ENCODE peak calls at places on chromosomes 2 and 18, in ten cellular contexts. One of them, this sample, is unnamed. For H3K4me1, the result is how much of the 10 kb centered on the place peaks cover.

GRCh38 chr2:202238234-202239197 is at the start of gene SUMO1:
- DNase-seq in hepatocyte: peak
- DNase-seq in CD4-positive, CD25-positive, alpha-beta regulatory T cell: peak
- DNase-seq in PC-3: peak
- DNase-seq in stomach: peak
- DNase-seq in pancreas: peak
- DNase-seq in HCT116: peak
- DNase-seq in tibial artery: peak
- DNase-seq in neuronal stem cell: peak
- DNase-seq in iPS DF 6.9: peak
- DNase-seq in this sample: peak

GRCh38 chr2:68027959-68028358 is 34.8 kb downstream of the C1D start:
- DNase-seq in hepatocyte: no peak
- DNase-seq in CD4-positive, CD25-positive, alpha-beta regulatory T cell: no peak
- DNase-seq in PC-3: peak
- DNase-seq in stomach: no peak
- DNase-seq in pancreas: no peak
- DNase-seq in HCT116: no peak
- DNase-seq in tibial artery: no peak
- DNase-seq in neuronal stem cell: no peak
- DNase-seq in iPS DF 6.9: no peak
- DNase-seq in this sample: no peak

GRCh38 chr2:233429175-233429897 is 75.0 kb downstream of the DGKD start:
- DNase-seq in hepatocyte: no peak
- DNase-seq in CD4-positive, CD25-positive, alpha-beta regulatory T cell: no peak
- DNase-seq in PC-3: peak
- DNase-seq in stomach: peak
- DNase-seq in pancreas: no peak
- DNase-seq in HCT116: no peak
- DNase-seq in tibial artery: no peak
- DNase-seq in neuronal stem cell: no peak
- DNase-seq in iPS DF 6.9: no peak
- DNase-seq in this sample: peak

GRCh38 chr2:240060977-240061591 is 7.8 kb upstream of the OR6B3 start:
- DNase-seq in hepatocyte: peak
- DNase-seq in CD4-positive, CD25-positive, alpha-beta regulatory T cell: peak
- DNase-seq in PC-3: peak
- DNase-seq in stomach: no peak
- DNase-seq in pancreas: no peak
- DNase-seq in HCT116: peak
- DNase-seq in tibial artery: no peak
- DNase-seq in neuronal stem cell: peak
- DNase-seq in iPS DF 6.9: peak
- DNase-seq in this sample: no peak

GRCh38 chr2:58521803-58522602 is 280.9 kb upstream of the FANCL start:
- DNase-seq in hepatocyte: no peak
- DNase-seq in CD4-positive, CD25-positive, alpha-beta regulatory T cell: no peak
- DNase-seq in PC-3: peak
- DNase-seq in stomach: no peak
- DNase-seq in pancreas: no peak
- DNase-seq in HCT116: no peak
- DNase-seq in tibial artery: no peak
- DNase-seq in neuronal stem cell: no peak
- DNase-seq in iPS DF 6.9: no peak
- DNase-seq in this sample: no peak

GRCh38 chr2:242002944-242003343 is 133.4 kb downstream of the RTP5 start:
- DNase-seq in hepatocyte: no peak
- DNase-seq in CD4-positive, CD25-positive, alpha-beta regulatory T cell: no peak
- DNase-seq in PC-3: no peak
- DNase-seq in stomach: no peak
- DNase-seq in pancreas: peak
- DNase-seq in HCT116: no peak
- DNase-seq in tibial artery: no peak
- DNase-seq in neuronal stem cell: no peak
- DNase-seq in iPS DF 6.9: no peak
- DNase-seq in this sample: no peak

GRCh38 chr2:43022896-43023295 is 203.5 kb downstream of the ZFP36L2 start:
- DNase-seq in hepatocyte: no peak
- DNase-seq in CD4-positive, CD25-positive, alpha-beta regulatory T cell: no peak
- DNase-seq in PC-3: no peak
- DNase-seq in stomach: no peak
- DNase-seq in pancreas: no peak
- DNase-seq in HCT116: no peak
- DNase-seq in tibial artery: no peak
- DNase-seq in neuronal stem cell: no peak
- DNase-seq in iPS DF 6.9: no peak
- DNase-seq in this sample: no peak

GRCh38 chr2:126655500-126656310 is at the start of gene GYPC:
- DNase-seq in hepatocyte: peak
- DNase-seq in CD4-positive, CD25-positive, alpha-beta regulatory T cell: peak
- DNase-seq in PC-3: no peak
- DNase-seq in stomach: peak
- DNase-seq in pancreas: no peak
- DNase-seq in HCT116: no peak
- DNase-seq in tibial artery: peak
- DNase-seq in neuronal stem cell: peak
- DNase-seq in iPS DF 6.9: no peak
- DNase-seq in this sample: peak

GRCh38 chr2:1858733-1859132 is 114.4 kb upstream of the PXDN start:
- DNase-seq in hepatocyte: no peak
- DNase-seq in CD4-positive, CD25-positive, alpha-beta regulatory T cell: no peak
- DNase-seq in PC-3: no peak
- DNase-seq in stomach: no peak
- DNase-seq in pancreas: no peak
- DNase-seq in HCT116: no peak
- DNase-seq in tibial artery: no peak
- DNase-seq in neuronal stem cell: no peak
- DNase-seq in iPS DF 6.9: no peak
- DNase-seq in this sample: no peak

GRCh38 chr2:45897836-45898235 is 246.4 kb downstream of the PRKCE start:
- DNase-seq in hepatocyte: no peak
- DNase-seq in CD4-positive, CD25-positive, alpha-beta regulatory T cell: no peak
- DNase-seq in PC-3: no peak
- DNase-seq in stomach: no peak
- DNase-seq in pancreas: no peak
- DNase-seq in HCT116: no peak
- DNase-seq in tibial artery: no peak
- DNase-seq in neuronal stem cell: no peak
- DNase-seq in iPS DF 6.9: no peak
- DNase-seq in this sample: no peak

GRCh38 chr2:45894211-45894610 is 242.7 kb downstream of the PRKCE start:
- DNase-seq in hepatocyte: no peak
- DNase-seq in CD4-positive, CD25-positive, alpha-beta regulatory T cell: no peak
- DNase-seq in PC-3: no peak
- DNase-seq in stomach: no peak
- DNase-seq in pancreas: no peak
- DNase-seq in HCT116: no peak
- DNase-seq in tibial artery: no peak
- DNase-seq in neuronal stem cell: no peak
- DNase-seq in iPS DF 6.9: no peak
- DNase-seq in this sample: no peak

GRCh38 chr2:45896281-45896680 is 244.8 kb downstream of the PRKCE start:
- DNase-seq in hepatocyte: no peak
- DNase-seq in CD4-positive, CD25-positive, alpha-beta regulatory T cell: no peak
- DNase-seq in PC-3: no peak
- DNase-seq in stomach: no peak
- DNase-seq in pancreas: no peak
- DNase-seq in HCT116: no peak
- DNase-seq in tibial artery: no peak
- DNase-seq in neuronal stem cell: no peak
- DNase-seq in iPS DF 6.9: no peak
- DNase-seq in this sample: no peak

GRCh38 chr2:45892757-45893156 is 241.3 kb downstream of the PRKCE start:
- DNase-seq in hepatocyte: no peak
- DNase-seq in CD4-positive, CD25-positive, alpha-beta regulatory T cell: no peak
- DNase-seq in PC-3: no peak
- DNase-seq in stomach: no peak
- DNase-seq in pancreas: no peak
- DNase-seq in HCT116: no peak
- DNase-seq in tibial artery: no peak
- DNase-seq in neuronal stem cell: no peak
- DNase-seq in iPS DF 6.9: no peak
- DNase-seq in this sample: no peak

DNA sequence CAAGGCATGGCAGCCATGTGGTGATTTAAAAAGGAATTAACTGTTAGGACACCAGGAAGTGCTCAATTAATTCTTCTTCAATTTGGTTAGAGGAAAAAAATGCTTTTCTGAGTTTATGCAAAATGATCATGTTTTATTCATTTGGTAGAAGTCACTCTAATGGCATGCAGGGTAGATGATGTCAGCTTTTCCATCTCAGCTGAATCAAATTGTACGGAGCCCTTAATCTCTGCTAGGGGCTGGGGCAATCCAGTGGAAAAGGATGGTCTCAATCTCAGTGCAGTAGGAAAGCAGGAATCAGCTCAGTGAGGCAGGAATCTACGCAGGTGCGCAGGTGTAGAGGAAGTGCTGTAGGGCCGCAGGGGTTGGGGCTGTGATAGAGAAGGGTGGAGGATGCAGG is 244.0 kb downstream of the PRKCE start:
- DNase-seq in hepatocyte: no peak
- DNase-seq in CD4-positive, CD25-positive, alpha-beta regulatory T cell: no peak
- DNase-seq in PC-3: no peak
- DNase-seq in stomach: no peak
- DNase-seq in pancreas: no peak
- DNase-seq in HCT116: no peak
- DNase-seq in tibial artery: no peak
- DNase-seq in neuronal stem cell: no peak
- DNase-seq in iPS DF 6.9: no peak
- DNase-seq in this sample: no peak
- H3K4me1 ChIP-seq in hepatocyte: under half
- H3K4me1 ChIP-seq in CD4-positive, CD25-positive, alpha-beta regulatory T cell: under half
- H3K4me1 ChIP-seq in PC-3: under half
- H3K4me1 ChIP-seq in stomach: half or more
- H3K4me1 ChIP-seq in pancreas: under half
- H3K4me1 ChIP-seq in HCT116: under half
- H3K4me1 ChIP-seq in tibial artery: under half
- H3K4me1 ChIP-seq in neuronal stem cell: under half
- H3K4me1 ChIP-seq in iPS DF 6.9: under half
- H3K4me1 ChIP-seq in this sample: under half

GRCh38 chr2:69165079-69165478 is 152.1 kb downstream of the ANTXR1 start:
- DNase-seq in hepatocyte: no peak
- DNase-seq in CD4-positive, CD25-positive, alpha-beta regulatory T cell: no peak
- DNase-seq in PC-3: no peak
- DNase-seq in stomach: no peak
- DNase-seq in pancreas: no peak
- DNase-seq in HCT116: no peak
- DNase-seq in tibial artery: no peak
- DNase-seq in neuronal stem cell: no peak
- DNase-seq in iPS DF 6.9: no peak
- DNase-seq in this sample: no peak
- H3K4me1 ChIP-seq in hepatocyte: under half
- H3K4me1 ChIP-seq in CD4-positive, CD25-positive, alpha-beta regulatory T cell: under half
- H3K4me1 ChIP-seq in PC-3: under half
- H3K4me1 ChIP-seq in stomach: under half
- H3K4me1 ChIP-seq in pancreas: under half
- H3K4me1 ChIP-seq in HCT116: under half
- H3K4me1 ChIP-seq in tibial artery: under half
- H3K4me1 ChIP-seq in neuronal stem cell: under half
- H3K4me1 ChIP-seq in iPS DF 6.9: under half
- H3K4me1 ChIP-seq in this sample: under half

GRCh38 chr2:101808006-101808562 is 110.6 kb downstream of the MAP4K4 start:
- DNase-seq in hepatocyte: no peak
- DNase-seq in CD4-positive, CD25-positive, alpha-beta regulatory T cell: no peak
- DNase-seq in PC-3: no peak
- DNase-seq in stomach: no peak
- DNase-seq in pancreas: no peak
- DNase-seq in HCT116: no peak
- DNase-seq in tibial artery: no peak
- DNase-seq in neuronal stem cell: no peak
- DNase-seq in iPS DF 6.9: no peak
- DNase-seq in this sample: no peak
- H3K4me1 ChIP-seq in hepatocyte: under half
- H3K4me1 ChIP-seq in CD4-positive, CD25-positive, alpha-beta regulatory T cell: under half
- H3K4me1 ChIP-seq in PC-3: under half
- H3K4me1 ChIP-seq in stomach: half or more
- H3K4me1 ChIP-seq in pancreas: under half
- H3K4me1 ChIP-seq in HCT116: under half
- H3K4me1 ChIP-seq in tibial artery: under half
- H3K4me1 ChIP-seq in neuronal stem cell: under half
- H3K4me1 ChIP-seq in iPS DF 6.9: under half
- H3K4me1 ChIP-seq in this sample: under half

GRCh38 chr18:6363216-6363615 is 51.5 kb downstream of the L3MBTL4 start:
- DNase-seq in hepatocyte: no peak
- DNase-seq in CD4-positive, CD25-positive, alpha-beta regulatory T cell: no peak
- DNase-seq in PC-3: no peak
- DNase-seq in stomach: no peak
- DNase-seq in pancreas: no peak
- DNase-seq in HCT116: no peak
- DNase-seq in tibial artery: no peak
- DNase-seq in neuronal stem cell: no peak
- DNase-seq in iPS DF 6.9: no peak
- DNase-seq in this sample: no peak

GRCh38 chr18:6365385-6365784 is 49.3 kb downstream of the L3MBTL4 start:
- DNase-seq in hepatocyte: no peak
- DNase-seq in CD4-positive, CD25-positive, alpha-beta regulatory T cell: no peak
- DNase-seq in PC-3: no peak
- DNase-seq in stomach: no peak
- DNase-seq in pancreas: no peak
- DNase-seq in HCT116: no peak
- DNase-seq in tibial artery: no peak
- DNase-seq in neuronal stem cell: no peak
- DNase-seq in iPS DF 6.9: no peak
- DNase-seq in this sample: no peak

GRCh38 chr18:6366776-6367175 is 47.9 kb downstream of the L3MBTL4 start:
- DNase-seq in hepatocyte: no peak
- DNase-seq in CD4-positive, CD25-positive, alpha-beta regulatory T cell: no peak
- DNase-seq in PC-3: no peak
- DNase-seq in stomach: no peak
- DNase-seq in pancreas: no peak
- DNase-seq in HCT116: no peak
- DNase-seq in tibial artery: no peak
- DNase-seq in neuronal stem cell: no peak
- DNase-seq in iPS DF 6.9: no peak
- DNase-seq in this sample: no peak

GRCh38 chr18:6367208-6367607 is 47.5 kb downstream of the L3MBTL4 start:
- DNase-seq in hepatocyte: no peak
- DNase-seq in CD4-positive, CD25-positive, alpha-beta regulatory T cell: no peak
- DNase-seq in PC-3: no peak
- DNase-seq in stomach: no peak
- DNase-seq in pancreas: no peak
- DNase-seq in HCT116: no peak
- DNase-seq in tibial artery: no peak
- DNase-seq in neuronal stem cell: no peak
- DNase-seq in iPS DF 6.9: no peak
- DNase-seq in this sample: no peak

DNA sequence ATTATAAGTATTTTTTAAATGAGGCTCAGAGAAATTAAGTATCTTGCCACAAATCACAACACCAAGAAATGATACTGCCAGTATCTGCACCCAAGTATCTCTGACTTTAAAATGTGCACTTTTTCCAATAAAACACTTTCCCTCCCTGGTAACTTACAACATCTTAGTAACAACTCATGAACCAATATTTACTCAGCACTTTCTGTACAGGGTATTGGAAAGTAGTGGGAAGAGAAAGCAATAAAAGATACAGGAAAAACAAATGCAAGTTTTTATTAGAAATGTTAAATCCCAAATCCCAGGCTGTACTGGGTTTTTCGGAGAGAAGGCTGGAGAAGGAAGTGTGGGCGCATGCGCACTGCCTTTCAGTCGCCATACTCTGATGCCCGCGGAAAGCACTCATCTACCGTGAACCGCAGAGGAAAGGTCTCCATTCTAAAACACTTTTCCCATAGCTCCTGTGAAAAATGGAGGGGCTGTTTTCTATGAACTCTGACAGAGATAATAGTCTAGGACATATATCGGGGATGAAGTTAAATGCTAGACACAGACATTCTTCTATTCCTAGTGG is 52.1 kb downstream of the L3MBTL4 start:
- DNase-seq in hepatocyte: no peak
- DNase-seq in CD4-positive, CD25-positive, alpha-beta regulatory T cell: no peak
- DNase-seq in PC-3: peak
- DNase-seq in stomach: no peak
- DNase-seq in pancreas: no peak
- DNase-seq in HCT116: no peak
- DNase-seq in tibial artery: no peak
- DNase-seq in neuronal stem cell: no peak
- DNase-seq in iPS DF 6.9: no peak
- DNase-seq in this sample: no peak
- H3K4me1 ChIP-seq in hepatocyte: under half
- H3K4me1 ChIP-seq in CD4-positive, CD25-positive, alpha-beta regulatory T cell: under half
- H3K4me1 ChIP-seq in PC-3: under half
- H3K4me1 ChIP-seq in stomach: under half
- H3K4me1 ChIP-seq in pancreas: under half
- H3K4me1 ChIP-seq in HCT116: under half
- H3K4me1 ChIP-seq in tibial artery: under half
- H3K4me1 ChIP-seq in neuronal stem cell: under half
- H3K4me1 ChIP-seq in iPS DF 6.9: under half
- H3K4me1 ChIP-seq in this sample: under half

This sample was measured in Peyer's patch.